ENCODE peak calls at places on chromosomes 7 and 10, in eight cellular contexts. M is cardiac muscle cell, X is ovary, C is Caco-2, V is testis, L is Panc1, G is GM06990, Z is colonic mucosa. E is an unnamed sample.
A peak's percentile ranks its signal among the peaks of the same experiment; 100 is the strongest.

GRCh38 chr10:78549536-78549935 is 515.9 kb downstream of the RPS24 start:
- DNase-seq in C (no peak), G (no peak), V (no peak), Z (no peak), M (no peak), X (no peak), L (no peak), E (no peak)

GRCh38 chr7:155580367-155580766 is 34.0 kb upstream of the CNPY1 start:
- DNase-seq in L (no peak), M (no peak), Z (no peak), C (no peak), V (no peak), X (no peak), G (no peak), E (no peak)

GRCh38 chr10:118590334-118590733 is 5.1 kb downstream of the PRLHR start:
- DNase-seq in X (no peak), L (no peak), G (no peak), C (no peak), Z (no peak), M (no peak), V (peak; percentile 91), E (no peak)

GRCh38 chr10:125125951-125126735 is 34.2 kb downstream of the CTBP2 start:
- DNase-seq in X (no peak), L (no peak), Z (no peak), G (no peak), V (no peak), C (no peak), M (no peak), E (no peak)

GRCh38 chr10:133103311-133103910 is 15.7 kb downstream of the ADGRA1 start:
- DNase-seq in M (no peak), Z (no peak), C (no peak), G (no peak), X (no peak), V (no peak), L (no peak), E (no peak)

GRCh38 chr7:101917566-101917965 is 100.1 kb downstream of the CUX1 start:
- DNase-seq in L (no peak), G (no peak), C (no peak), V (no peak), X (peak; percentile 18), M (no peak), Z (no peak), E (no peak)

GRCh38 chr10:69895759-69896158 is 94.1 kb downstream of the COL13A1 start:
- DNase-seq in Z (no peak), V (no peak), C (no peak), L (no peak), M (no peak), X (no peak), G (no peak), E (peak; percentile 97)

GRCh38 chr7:31957090-31957720 is 113.0 kb downstream of the PDE1C start:
- DNase-seq in G (no peak), L (no peak), Z (no peak), X (no peak), M (no peak), V (no peak), C (no peak), E (peak; percentile 49)

GRCh38 chr7:89607797-89608196 is 546.5 kb upstream of the STEAP1 start:
- DNase-seq in C (no peak), X (no peak), G (no peak), M (no peak), Z (no peak), V (no peak), L (no peak), E (no peak)

GRCh38 chr7:130668258-130669050 is at the start of gene COPG2:
- DNase-seq in X (peak; percentile 87), V (peak; percentile 90), L (peak; percentile 35), M (peak; percentile 95), Z (peak; percentile 86), G (peak; percentile 91), C (peak; percentile 93), E (peak; percentile 67)

GRCh38 chr7:84314263-84314662 is 119.7 kb upstream of the SEMA3A start:
- DNase-seq in M (no peak), V (no peak), L (no peak), C (no peak), Z (no peak), X (no peak), G (no peak), E (no peak)

GRCh38 chr10:62666264-62666663 is 138.3 kb upstream of the ADO start:
- DNase-seq in X (no peak), G (no peak), Z (no peak), V (no peak), M (no peak), L (no peak), C (no peak), E (no peak)

GRCh38 chr7:1721047-1721687 is 51.1 kb downstream of the ELFN1 start:
- DNase-seq in M (no peak), L (no peak), G (no peak), Z (no peak), V (no peak), X (no peak), C (no peak), E (no peak)

GRCh38 chr7:16785316-16785715 is 19.5 kb downstream of the AGR2 start:
- DNase-seq in G (no peak), M (no peak), X (no peak), Z (no peak), C (no peak), L (no peak), V (no peak), E (no peak)

GRCh38 chr7:538764-539685 is 19.4 kb upstream of the PDGFA start:
- DNase-seq in X (no peak), M (no peak), C (no peak), Z (peak; percentile 66), L (no peak), G (no peak), V (no peak), E (no peak)

GRCh38 chr7:33868151-33868550 is 37.2 kb upstream of the BMPER start:
- DNase-seq in L (no peak), G (no peak), Z (no peak), X (no peak), C (no peak), V (no peak), M (no peak), E (peak; percentile 69)

GRCh38 chr10:17026686-17027485 is 102.7 kb downstream of the CUBN start:
- DNase-seq in Z (no peak), M (no peak), L (no peak), V (no peak), C (no peak), X (no peak), G (peak; percentile 61), E (peak; percentile 80)

GRCh38 chr7:35831208-35831607 is 30.4 kb downstream of the SEPTIN7 start:
- DNase-seq in G (no peak), L (no peak), M (peak; percentile 6), C (no peak), X (no peak), Z (no peak), V (no peak), E (no peak)

GRCh38 chr10:34576789-34577188 is 238.3 kb downstream of the PARD3 start:
- DNase-seq in V (no peak), M (no peak), X (no peak), G (no peak), Z (no peak), L (no peak), C (no peak), E (no peak)

GRCh38 chr7:27553288-27553687 is 109.4 kb downstream of the HIBADH start:
- DNase-seq in V (no peak), L (no peak), G (no peak), M (no peak), C (no peak), Z (no peak), X (no peak), E (no peak)
- H3K4me3 ChIP-seq in V (no peak overlapping the region), L (no peak overlapping the region), G (no peak overlapping the region), M (no peak overlapping the region), C (no peak overlapping the region), Z (no peak overlapping the region), X (no peak overlapping the region), E (no peak overlapping the region)

GRCh38 chr10:94224656-94225055 is 138.1 kb downstream of the NOC3L start:
- DNase-seq in C (no peak), M (no peak), G (no peak), V (no peak), Z (no peak), X (no peak), L (peak; percentile 33), E (peak; percentile 60)

GRCh38 chr10:94223702-94224370 is 138.9 kb downstream of the NOC3L start:
- DNase-seq in M (no peak), C (no peak), L (no peak), G (no peak), X (no peak), V (no peak), Z (no peak), E (no peak)

GRCh38 chr10:94220717-94221116 is 142.0 kb downstream of the NOC3L start:
- DNase-seq in G (no peak), L (no peak), C (no peak), Z (no peak), M (no peak), X (no peak), V (no peak), E (no peak)

GRCh38 chr10:94230134-94230785 is 132.5 kb downstream of the NOC3L start:
- DNase-seq in G (no peak), C (no peak), V (no peak), M (no peak), Z (no peak), X (no peak), L (no peak), E (no peak)

GRCh38 chr10:94225589-94225988 is 137.2 kb downstream of the NOC3L start:
- DNase-seq in X (no peak), L (peak; percentile 20), M (no peak), C (peak; percentile 9), G (no peak), Z (no peak), V (no peak), E (no peak)
- TF ChIP-seq CTCF in X (no peak), L (peak; percentile 56), M (peak; percentile 15), C (no peak), G (no peak), Z (no peak), V (no peak), E (peak; percentile 50)

GRCh38 chr7:50342616-50343114 is 38.1 kb downstream of the IKZF1 start:
- DNase-seq in G (no peak), Z (no peak), M (no peak), L (no peak), X (no peak), C (no peak), V (no peak), E (no peak)
- H3K36me3 ChIP-seq in G (peaks cover 4% of the 10 kb centered on the region), Z (no peaks in the 10 kb centered on the region), M (no peaks in the 10 kb centered on the region), L (no peaks in the 10 kb centered on the region), X (no peaks in the 10 kb centered on the region), C (no peaks in the 10 kb centered on the region), V (no peaks in the 10 kb centered on the region), E (no peaks in the 10 kb centered on the region)

GRCh38 chr7:107441576-107442422 is 28.1 kb upstream of the GPR22 start:
- DNase-seq in C (no peak), L (no peak), M (no peak), Z (no peak), X (no peak), V (no peak), G (no peak), E (no peak)
- H3K4me3 ChIP-seq in C (no peak overlapping the region), L (no peak overlapping the region), M (no peak overlapping the region), Z (no peak overlapping the region), X (no peak overlapping the region), V (no peak overlapping the region), G (no peak overlapping the region), E (no peak overlapping the region)

E was measured in brain microvascular endothelial cell.